ENCODE peak calls at places on chromosomes 6 and 20, in ten cellular contexts. F, M, V, W, N, Z, R, L, H and O are unnamed samples.

GRCh38 chr20:48795732-48796131 is 32.1 kb downstream of the PREX1 start:
- DNase-seq in V (no peak), Z (no peak), N (no peak), F (no peak), W (no peak), R (no peak), M (no peak), H (no peak), L (no peak), O (no peak)

GRCh38 chr6:160071805-160072687 is 49.6 kb upstream of the SLC22A1 start:
- DNase-seq in N (no peak), L (no peak), H (no peak), M (peak; percentile 21), R (no peak), F (no peak), W (no peak), V (no peak), Z (no peak), O (no peak)

GRCh38 chr6:104431096-104431495 is 428.6 kb downstream of the HACE1 start:
- DNase-seq in H (no peak), V (no peak), L (no peak), F (no peak), W (no peak), M (no peak), Z (no peak), R (no peak), N (no peak), O (no peak)

GRCh38 chr6:84685983-84686584 is 78.3 kb downstream of the TBX18 start:
- DNase-seq in R (peak; percentile 16), F (no peak), Z (no peak), W (peak; percentile 36), V (peak; percentile 6), N (no peak), M (peak; percentile 54), H (no peak), L (peak; percentile 10), O (no peak)

GRCh38 chr6:92124126-92124525 is 1295.2 kb downstream of the EPHA7 start:
- DNase-seq in V (no peak), Z (no peak), W (peak; percentile 63), M (peak; percentile 8), L (no peak), H (no peak), F (no peak), N (no peak), R (peak; percentile 45), O (no peak)

GRCh38 chr6:45681860-45682488 is 304.2 kb upstream of the SUPT3H start:
- DNase-seq in N (no peak), Z (no peak), H (no peak), F (no peak), W (peak; percentile 57), M (peak; percentile 88), V (peak; percentile 81), R (no peak), L (peak; percentile 70), O (peak; percentile 94)

GRCh38 chr6:36616888-36617521 is 22.8 kb downstream of the SRSF3 start:
- DNase-seq in Z (no peak), F (peak; percentile 73), M (no peak), W (no peak), H (no peak), L (no peak), V (no peak), R (no peak), N (peak; percentile 75), O (no peak)

GRCh38 chr6:21741221-21742109 is 147.9 kb downstream of the SOX4 start:
- DNase-seq in Z (no peak), F (no peak), V (no peak), N (no peak), R (peak; percentile 43), H (no peak), W (peak; percentile 32), L (no peak), M (no peak), O (no peak)

DNA sequence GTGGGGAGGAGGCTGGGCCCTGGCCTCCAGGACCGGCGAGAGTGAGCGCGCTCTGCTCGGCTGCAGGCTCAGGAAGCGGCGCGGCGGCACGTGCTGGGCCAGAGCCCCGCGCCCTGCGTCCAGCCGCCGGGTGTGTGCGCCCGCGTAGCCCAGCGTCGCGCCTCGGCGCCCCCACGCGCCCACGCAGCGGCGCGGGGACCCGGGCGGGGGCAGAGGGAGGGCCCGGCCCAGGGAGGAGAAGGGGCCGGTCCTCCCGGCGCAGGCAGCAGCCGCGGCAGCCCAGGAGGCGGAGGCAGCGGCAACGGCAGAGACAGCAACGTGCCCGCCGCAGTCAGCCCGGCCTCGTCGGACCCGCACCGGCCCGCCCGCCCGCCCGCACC is at the start of gene EYA2:
- DNase-seq in M (no peak), L (no peak), Z (no peak), H (no peak), F (no peak), N (peak; percentile 65), R (peak; percentile 25), V (peak; percentile 66), W (no peak), O (no peak)
- H3K4me3 ChIP-seq in M (no peak within 1 kb of the TSS), L (peak within 1 kb of the TSS; percentile 39), Z (no peak within 1 kb of the TSS), H (peak within 1 kb of the TSS; percentile 42), F (peak within 1 kb of the TSS; percentile 53), N (peak within 1 kb of the TSS; percentile 48), R (peak within 1 kb of the TSS; percentile 83), V (peak within 1 kb of the TSS; percentile 88), W (no peak within 1 kb of the TSS), O (peak within 1 kb of the TSS; percentile 33)

GRCh38 chr6:1611322-1611571 is 1.5 kb downstream of the FOXC1 start:
- DNase-seq in V (no peak), R (peak; percentile 50), H (no peak), M (peak; percentile 68), Z (no peak), W (peak; percentile 31), N (no peak), L (no peak), F (no peak), O (no peak)
- TF ChIP-seq CTCF in V (no peak), R (peak; percentile 31), H (no peak), M (no peak), Z (peak; percentile 60), W (peak; percentile 8), N (no peak), L (no peak), F (no peak), O (no peak)

GRCh38 chr20:19121463-19121862 is 91.0 kb upstream of the SLC24A3 start:
- DNase-seq in F (no peak), M (peak; percentile 19), V (no peak), N (no peak), Z (no peak), W (no peak), L (no peak), R (no peak), H (no peak), O (no peak)
- H3K4me3 ChIP-seq in F (no peak overlapping the region), M (no peak overlapping the region), V (no peak overlapping the region), N (no peak overlapping the region), Z (no peak overlapping the region), W (no peak overlapping the region), L (no peak overlapping the region), R (no peak overlapping the region), H (no peak overlapping the region), O (no peak overlapping the region)

GRCh38 chr6:123380257-123380656 is 256.5 kb downstream of the TRDN start:
- DNase-seq in H (no peak), N (no peak), R (no peak), L (peak; percentile 1), V (no peak), F (no peak), M (peak; percentile 28), Z (no peak), W (peak; percentile 39), O (peak; percentile 6)
- TF ChIP-seq CTCF in H (peak; percentile 33), N (no peak), R (no peak), L (peak; percentile 35), V (peak; percentile 30), F (no peak), M (peak; percentile 5), Z (no peak), W (peak; percentile 42), O (peak; percentile 60)

GRCh38 chr20:64160118-64160517 is 4.1 kb upstream of the MYT1 start:
- DNase-seq in M (no peak), N (no peak), Z (no peak), F (no peak), H (no peak), W (no peak), R (no peak), L (no peak), V (no peak), O (no peak)
- H3K4me3 ChIP-seq in M (no peak overlapping the region), N (no peak overlapping the region), Z (no peak overlapping the region), F (no peak overlapping the region), H (no peak overlapping the region), W (no peak overlapping the region), R (no peak overlapping the region), L (no peak overlapping the region), V (no peak overlapping the region), O (no peak overlapping the region)

GRCh38 chr20:62370115-62370806 is 3.1 kb upstream of the LAMA5 start:
- DNase-seq in Z (no peak), M (peak; percentile 55), W (peak; percentile 89), V (no peak), L (peak; percentile 91), N (no peak), R (peak; percentile 79), H (peak; percentile 58), F (no peak), O (no peak)

GRCh38 chr20:62369508-62370114 is 2.5 kb upstream of the LAMA5 start:
- DNase-seq in R (no peak), W (no peak), F (no peak), L (no peak), V (no peak), N (no peak), Z (no peak), H (no peak), M (no peak), O (no peak)

GRCh38 chr20:62368303-62368628 is 1.2 kb upstream of the LAMA5 start:
- DNase-seq in N (no peak), V (no peak), M (no peak), W (no peak), R (no peak), F (no peak), Z (no peak), L (no peak), H (no peak), O (no peak)

GRCh38 chr20:62367483-62368302 is 581 bp upstream of the LAMA5 start:
- DNase-seq in V (no peak), W (no peak), L (no peak), Z (no peak), M (peak; percentile 61), R (no peak), H (peak; percentile 41), N (peak; percentile 75), F (peak; percentile 87), O (no peak)

GRCh38 chr20:62368629-62369507 is 1.8 kb upstream of the LAMA5 start:
- DNase-seq in Z (no peak), N (peak; percentile 80), H (peak; percentile 51), R (peak; percentile 50), L (peak; percentile 73), M (no peak), F (peak; percentile 91), V (no peak), W (peak; percentile 66), O (no peak)
- TF ChIP-seq CTCF in Z (peak; percentile 53), N (no peak), H (peak; percentile 48), R (peak; percentile 43), L (peak; percentile 33), M (no peak), F (peak; percentile 6), V (no peak), W (peak; percentile 36), O (peak; percentile 18)

DNA sequence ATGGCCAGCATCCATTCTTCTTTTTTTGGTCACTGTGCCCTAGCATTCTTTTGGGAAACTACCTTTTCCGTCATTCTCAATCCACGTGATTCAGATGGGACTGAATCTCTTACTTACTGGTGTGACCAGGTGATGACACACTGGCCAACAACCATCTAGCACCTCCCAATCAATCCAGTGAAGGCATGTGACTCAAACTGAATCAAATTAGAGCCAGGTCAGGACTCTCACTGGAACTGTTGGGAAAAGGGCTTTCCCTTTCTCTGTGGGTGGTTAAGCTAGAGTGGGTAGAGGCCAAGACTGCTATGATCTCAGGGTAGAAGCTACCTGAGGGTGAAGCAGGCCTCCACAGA is 36.2 kb upstream of the ZMYND8 start:
- DNase-seq in L (no peak), M (no peak), R (peak; percentile 47), H (no peak), W (no peak), F (no peak), N (no peak), V (no peak), Z (no peak), O (peak; percentile 44)
- H3K4me3 ChIP-seq in L (no peak overlapping the region), M (no peak overlapping the region), R (no peak overlapping the region), H (no peak overlapping the region), W (no peak overlapping the region), F (no peak overlapping the region), N (no peak overlapping the region), V (no peak overlapping the region), Z (no peak overlapping the region), O (no peak overlapping the region)